ENCODE peak calls at places on chromosomes 13 and 19, in nine cellular contexts. H is NCI-H1105; V is RPMI7951; O is fibroblast of pulmonary artery; C is activated T-cell treated with anti-CD3 and anti-CD28 coated beads, Interleukin-2, amount 50 U/mL, for 72 hours; B is fibroblast of mammary gland; Z is activated CD4-positive, CD25-positive, alpha-beta regulatory T cell treated with anti-CD3 and anti-CD28 coated beads, Interleukin-2, amount 50 U/mL, for 16 hours; Q is stimulated activated CD4-positive, alpha-beta T cell treated with anti-CD3 and anti-CD28 coated beads, TNF-alpha, amount 100 ng/mL, for 24 hours; W is endothelial cell. D is an unnamed sample.

GRCh38 chr13:44031555-44031954 is 151.9 kb downstream of the LACC1 start:
- DNase-seq in H (no peak), V (no peak), O (no peak), C (no peak), B (no peak), Z (no peak), Q (no peak), W (no peak), D (no peak)

GRCh38 chr19:48745208-48745995 is 1.3 kb downstream of the IZUMO1 start:
- DNase-seq in H (no peak), V (peak), O (peak), C (peak), B (peak), Z (no peak), Q (peak), W (peak), D (peak)

GRCh38 chr13:36712290-36712689 is 38.5 kb downstream of the SERTM1 start:
- DNase-seq in H (no peak), V (no peak), O (no peak), C (no peak), B (no peak), Z (no peak), Q (no peak), W (no peak), D (no peak)

GRCh38 chr19:52034051-52034728 is 6.0 kb upstream of the ZNF614 start:
- DNase-seq in H (no peak), V (peak), O (peak), C (no peak), B (peak), Z (no peak), Q (no peak), W (no peak), D (no peak)

GRCh38 chr13:44879452-44880058 is 109.7 kb downstream of the NUFIP1 start:
- DNase-seq in H (no peak), V (peak), O (peak), C (peak), B (peak), Z (no peak), Q (peak), W (no peak), D (peak)

GRCh38 chr19:10612515-10613119 is 12.7 kb upstream of the SLC44A2 start:
- DNase-seq in H (no peak), V (no peak), O (no peak), C (no peak), B (no peak), Z (no peak), Q (no peak), W (no peak), D (no peak)

GRCh38 chr19:35341006-35341405 is 6.7 kb upstream of the FFAR1 start:
- DNase-seq in H (no peak), V (no peak), O (no peak), C (no peak), B (no peak), Z (no peak), Q (no peak), W (no peak), D (no peak)

GRCh38 chr13:25678398-25678797 is 306.6 kb downstream of the ATP8A2 start:
- DNase-seq in H (no peak), V (no peak), O (no peak), C (no peak), B (no peak), Z (no peak), Q (no peak), W (no peak), D (no peak)

GRCh38 chr13:112150352-112150751 is 83.4 kb downstream of the SOX1 start:
- DNase-seq in H (no peak), V (no peak), O (no peak), C (no peak), B (no peak), Z (no peak), Q (no peak), W (no peak), D (no peak)

GRCh38 chr13:51797664-51798488 is 6.1 kb downstream of the DHRS12 start:
- DNase-seq in H (peak), V (peak), O (peak), C (peak), B (peak), Z (peak), Q (peak), W (peak), D (peak)

GRCh38 chr19:55241935-55242464 is 13.4 kb upstream of the TMEM86B start:
- DNase-seq in H (no peak), V (no peak), O (no peak), C (no peak), B (no peak), Z (no peak), Q (no peak), W (no peak), D (no peak)

GRCh38 chr19:17448190-17448967 is at the start of gene TMEM221:
- DNase-seq in H (peak), V (peak), O (peak), C (peak), B (no peak), Z (no peak), Q (peak), W (peak), D (peak)

GRCh38 chr13:68982961-68983619 is 1124.5 kb upstream of the ATXN8OS start:
- DNase-seq in H (no peak), V (no peak), O (no peak), C (no peak), B (no peak), Z (no peak), Q (no peak), W (no peak), D (no peak)

GRCh38 chr13:83221813-83222241 is 660.4 kb downstream of the SLITRK1 start:
- DNase-seq in H (no peak), V (peak), O (peak), C (no peak), B (peak), Z (no peak), Q (no peak), W (no peak), D (no peak)

GRCh38 chr13:44844786-44845185 is 144.5 kb downstream of the NUFIP1 start:
- DNase-seq in H (no peak), V (no peak), O (no peak), C (no peak), B (no peak), Z (no peak), Q (no peak), W (no peak), D (no peak)

GRCh38 chr19:5466814-5467291 is 11.6 kb downstream of the ZNRF4 start:
- DNase-seq in H (no peak), V (peak), O (no peak), C (no peak), B (no peak), Z (no peak), Q (no peak), W (no peak), D (no peak)

GRCh38 chr13:95929430-95929829 is 123.8 kb downstream of the UGGT2 start:
- DNase-seq in H (no peak), V (no peak), O (no peak), C (no peak), B (no peak), Z (no peak), Q (no peak), W (no peak), D (no peak)